ENCODE peak calls at places on chromosomes 3 and 15, in four cellular contexts. N, O, H and B are unnamed samples.

GRCh38 chr3:176351408-176351807 is 845.9 kb downstream of the TBL1XR1 start:
- DNase-seq in H (no peak), O (no peak), N (no peak), B (no peak)

GRCh38 chr3:141894524-141895176 is 18.2 kb downstream of the ATP1B3 start:
- DNase-seq in N (peak; percentile 57), H (no peak), O (no peak), B (no peak)

GRCh38 chr3:109806929-109807328 is 469.6 kb upstream of the DPPA4 start:
- DNase-seq in O (peak; percentile 5), N (peak; percentile 5), H (no peak), B (no peak)

GRCh38 chr3:102069211-102069662 is 219.9 kb downstream of the NFKBIZ start:
- DNase-seq in O (no peak), H (no peak), N (no peak), B (no peak)

GRCh38 chr3:148173836-148174235 is 523.9 kb upstream of the AGTR1 start:
- DNase-seq in O (no peak), N (no peak), H (peak; percentile 13), B (no peak)

GRCh38 chr3:142053244-142053643 is 96.1 kb downstream of the TFDP2 start:
- DNase-seq in N (no peak), O (no peak), H (no peak), B (no peak)

GRCh38 chr15:98737122-98737521 is 88.8 kb downstream of the IGF1R start:
- DNase-seq in H (no peak), O (no peak), N (no peak), B (no peak)

GRCh38 chr3:7877312-7877711 is 624.3 kb upstream of the LMCD1 start:
- DNase-seq in H (no peak), O (no peak), N (no peak), B (no peak)

GRCh38 chr3:183807329-183807728 is 18.0 kb downstream of the MAP6D1 start:
- DNase-seq in H (no peak), O (no peak), N (no peak), B (no peak)

GRCh38 chr15:51751687-51752683 is 588 bp downstream of the TMOD2 start:
- DNase-seq in H (no peak), O (peak; percentile 44), N (no peak), B (peak; percentile 69)
- TF ChIP-seq JUNB in H (no peak), O (no peak), N (no peak), B (no peak)

GRCh38 chr3:4986175-4986610 is 7.0 kb downstream of the BHLHE40 start:
- DNase-seq in H (no peak), O (no peak), N (no peak), B (no peak)
- H3K4me1 ChIP-seq in H (peaks cover 38% of the 10 kb centered on the region), O (peaks cover 49% of the 10 kb centered on the region), N (peaks cover 66% of the 10 kb centered on the region), B (peaks cover 16% of the 10 kb centered on the region)

GRCh38 chr15:67925182-67925581 is 85.3 kb upstream of the RNU6-1 start:
- DNase-seq in N (no peak), O (peak; percentile 20), H (no peak), B (no peak)
- H2AFZ ChIP-seq in N (no peak overlapping the region), O (peak overlapping the region; percentile 63), H (no peak overlapping the region), B (no peak overlapping the region)

GRCh38 chr3:196645917-196646735 is 6.6 kb downstream of the NRROS start:
- DNase-seq in H (no peak), N (no peak), O (no peak), B (no peak)

GRCh38 chr3:196643761-196644160 is 4.3 kb downstream of the NRROS start:
- DNase-seq in N (no peak), O (no peak), H (no peak), B (no peak)

GRCh38 chr3:196646736-196647216 is 7.3 kb downstream of the NRROS start:
- DNase-seq in O (no peak), H (no peak), N (no peak), B (no peak)

GRCh38 chr3:196643201-196643749 is 3.8 kb downstream of the NRROS start:
- DNase-seq in H (peak; percentile 98), N (no peak), O (no peak), B (no peak)

DNA sequence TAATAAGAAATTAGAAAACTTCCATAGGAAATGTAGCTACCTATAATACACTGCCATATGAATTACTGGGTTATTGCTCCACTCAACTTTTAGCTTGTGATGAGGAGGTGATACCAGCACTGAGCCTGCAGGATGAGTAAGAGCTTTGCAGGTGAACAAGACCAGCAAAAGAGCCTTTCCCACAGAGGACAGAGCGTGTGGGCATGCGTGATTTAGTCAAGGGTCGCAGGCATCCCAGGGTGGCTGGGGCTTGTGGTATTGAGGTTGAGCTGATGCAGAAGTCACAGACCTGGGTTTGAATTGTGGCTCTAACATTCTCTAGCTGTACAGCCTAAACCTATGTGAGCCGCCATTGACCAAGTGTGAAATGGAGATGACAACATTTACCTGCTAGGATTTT is 5.6 kb downstream of the NRROS start:
- DNase-seq in O (no peak), N (no peak), H (no peak), B (no peak)
- TF ChIP-seq JUNB in O (no peak), N (no peak), H (no peak), B (no peak)

GRCh38 chr3:135867911-135868310 is 97.6 kb upstream of the PPP2R3A start:
- DNase-seq in O (no peak), N (no peak), H (no peak), B (no peak)

GRCh38 chr3:135865085-135865484 is 100.4 kb upstream of the PPP2R3A start:
- DNase-seq in H (no peak), O (no peak), N (no peak), B (no peak)

GRCh38 chr3:135862361-135862760 is 103.2 kb upstream of the PPP2R3A start:
- DNase-seq in O (no peak), H (no peak), N (no peak), B (no peak)

GRCh38 chr3:135864060-135864459 is 101.5 kb upstream of the PPP2R3A start:
- DNase-seq in O (no peak), N (no peak), H (no peak), B (no peak)

DNA sequence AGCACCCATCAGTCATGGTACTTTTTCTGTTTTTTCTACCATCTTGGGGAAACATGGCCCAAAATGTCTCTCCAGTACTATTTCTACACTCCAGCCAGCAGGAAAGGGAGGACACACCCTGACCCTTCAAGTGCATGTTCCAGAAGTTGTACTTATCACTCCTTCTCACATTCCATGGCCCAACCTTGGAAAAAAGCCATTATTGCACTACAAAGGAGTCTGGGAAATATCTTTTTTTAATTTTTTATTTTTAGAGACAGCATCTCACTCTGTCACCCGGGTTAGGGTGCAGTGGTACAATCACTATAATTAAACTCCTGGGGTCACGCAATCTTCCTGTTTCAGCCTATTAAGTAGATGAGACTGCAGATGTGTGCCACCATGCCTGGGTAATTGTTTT is 100.0 kb upstream of the PPP2R3A start:
- DNase-seq in N (no peak), H (no peak), O (no peak), B (no peak)
- H3K4me1 ChIP-seq in N (no peaks in the 10 kb centered on the region), H (no peaks in the 10 kb centered on the region), O (no peaks in the 10 kb centered on the region), B (no peaks in the 10 kb centered on the region)

GRCh38 chr3:111762535-111762934 is 96.5 kb upstream of the PHLDB2 start:
- DNase-seq in O (no peak), H (no peak), N (no peak), B (no peak)
- H2AFZ ChIP-seq in O (no peak overlapping the region), H (no peak overlapping the region), N (no peak overlapping the region), B (no peak overlapping the region)

GRCh38 chr15:66777054-66777453 is 75.0 kb downstream of the SMAD6 start:
- DNase-seq in N (no peak), O (no peak), H (no peak), B (no peak)

GRCh38 chr15:66772604-66772966 is 70.5 kb downstream of the SMAD6 start:
- DNase-seq in N (peak; percentile 25), O (no peak), H (no peak), B (no peak)

GRCh38 chr15:66775127-66776105 is 73.4 kb downstream of the SMAD6 start:
- DNase-seq in H (no peak), N (no peak), O (no peak), B (no peak)

GRCh38 chr15:66772967-66773873 is 71.2 kb downstream of the SMAD6 start:
- DNase-seq in O (no peak), H (no peak), N (peak; percentile 75), B (peak; percentile 19)

GRCh38 chr15:66774001-66774814 is 72.2 kb downstream of the SMAD6 start:
- DNase-seq in H (no peak), O (peak; percentile 91), N (peak; percentile 78), B (peak; percentile 92)
- TF ChIP-seq JUNB in H (no peak), O (no peak), N (no peak), B (no peak)

DNA sequence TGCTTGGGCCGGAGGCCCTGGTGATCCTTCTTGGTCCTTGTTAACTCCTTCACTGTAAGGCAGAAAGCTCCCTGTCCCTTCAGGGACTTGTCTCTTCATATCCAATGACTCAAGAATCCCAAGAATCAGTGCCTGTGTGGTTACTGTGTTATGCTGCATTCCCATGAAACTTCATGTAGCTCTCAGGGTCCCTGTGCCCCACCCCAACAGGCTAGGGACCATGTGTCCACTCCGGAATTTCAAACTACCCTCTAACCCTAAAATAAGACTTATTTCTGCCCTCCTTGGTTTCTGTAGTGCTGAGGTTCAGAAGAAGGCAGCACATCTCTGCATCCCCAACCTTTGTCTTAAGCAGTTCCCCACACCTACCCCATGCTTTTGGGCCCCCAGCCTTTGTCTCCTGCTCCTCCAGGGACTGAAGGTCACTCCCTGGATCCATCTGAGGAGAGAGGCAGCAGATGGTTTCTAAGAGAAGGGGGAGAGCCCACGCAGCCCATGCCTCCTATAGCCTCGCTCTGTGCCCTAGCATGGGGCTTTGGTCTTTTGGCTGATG is 531 bp upstream of the MAP1A start:
- DNase-seq in H (no peak), N (no peak), O (no peak), B (peak; percentile 39)
- H3K4me1 ChIP-seq in H (no peaks in the 10 kb centered on the region), N (peaks cover 23% of the 10 kb centered on the region), O (peaks cover 46% of the 10 kb centered on the region), B (peaks cover 25% of the 10 kb centered on the region)

DNA sequence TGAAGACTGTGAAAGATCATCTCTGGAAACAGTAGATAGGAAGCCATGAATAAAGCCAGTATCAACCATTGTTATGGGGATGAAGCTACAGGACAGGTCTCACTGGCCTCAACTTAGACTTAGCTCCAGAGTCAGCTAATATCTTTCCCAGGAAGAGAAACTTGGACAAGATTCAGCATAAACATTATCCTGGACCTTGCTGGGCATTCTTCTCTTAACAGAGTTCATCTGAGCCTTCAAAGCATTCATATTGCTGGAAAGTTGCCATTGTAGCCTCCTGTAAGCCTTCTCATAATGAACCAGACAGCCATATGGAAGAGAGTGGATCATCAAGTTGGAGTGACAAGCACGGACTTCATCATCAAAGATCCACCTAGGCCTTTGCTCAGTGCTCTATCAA is 386.4 kb upstream of the THBS1 start:
- DNase-seq in N (no peak), O (no peak), H (no peak), B (no peak)
- H2AFZ ChIP-seq in N (no peak overlapping the region), O (no peak overlapping the region), H (no peak overlapping the region), B (peak overlapping the region; percentile 38)

GRCh38 chr3:113297741-113298320 is 86.5 kb downstream of the BOC start:
- DNase-seq in N (no peak), O (no peak), H (no peak), B (no peak)

GRCh38 chr3:113297281-113297680 is 85.9 kb downstream of the BOC start:
- DNase-seq in N (no peak), O (no peak), H (no peak), B (no peak)

GRCh38 chr3:113304856-113305540 is 93.6 kb downstream of the BOC start:
- DNase-seq in H (no peak), O (no peak), N (no peak), B (peak; percentile 70)

GRCh38 chr3:113304102-113304501 is 92.7 kb downstream of the BOC start:
- DNase-seq in N (no peak), H (no peak), O (no peak), B (no peak)

DNA sequence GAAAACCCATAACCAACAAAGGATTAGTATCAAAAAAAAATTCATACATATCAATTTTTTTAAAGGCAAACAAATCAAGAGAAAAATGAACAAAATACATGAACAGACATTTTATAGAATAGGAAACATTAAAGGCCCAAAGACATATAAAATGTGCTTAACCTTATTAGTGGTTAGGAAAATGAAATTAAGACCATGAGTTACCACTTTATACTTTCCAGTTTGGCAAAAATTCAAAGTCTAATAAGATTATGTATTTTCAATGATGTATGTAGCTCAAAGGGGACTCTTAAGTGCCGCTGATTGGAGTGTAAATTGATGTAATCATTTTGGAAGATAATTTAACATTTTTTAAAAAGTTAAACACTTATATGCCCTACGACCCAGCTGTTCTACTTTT is 89.2 kb downstream of the BOC start:
- DNase-seq in O (no peak), H (no peak), N (no peak), B (no peak)
- TF ChIP-seq JUNB in O (no peak), H (no peak), N (no peak), B (no peak)